ENCODE peak calls at places on chromosomes 12 and 14, in seven cellular contexts. N is A549, E is sigmoid colon, V is ovary, G is suprapubic skin, K is transverse colon, L is tibial nerve. X is an unnamed sample.

GRCh38 chr14:77882098-77882497 is 82.2 kb downstream of the ADCK1 start:
- DNase-seq in N (peak), E (no peak), V (no peak), G (no peak), K (peak), L (no peak), X (no peak)

GRCh38 chr12:98873823-98874222 is 228.7 kb downstream of the APAF1 start:
- DNase-seq in N (no peak), E (no peak), V (no peak), G (no peak), K (no peak), L (no peak), X (no peak)

GRCh38 chr14:51318777-51319176 is 78.7 kb downstream of the TMX1 start:
- DNase-seq in N (no peak), E (no peak), V (no peak), G (no peak), K (no peak), L (no peak), X (no peak)

GRCh38 chr14:61462566-61463195 is 141.3 kb downstream of the PRKCH start:
- DNase-seq in N (peak), E (no peak), V (no peak), G (no peak), K (no peak), L (no peak), X (no peak)

GRCh38 chr14:89025581-89026236 is 201.3 kb downstream of the TTC8 start:
- DNase-seq in N (no peak), E (no peak), V (no peak), G (peak), K (no peak), L (no peak), X (no peak)

GRCh38 chr12:67522222-67522621 is 126.3 kb upstream of the DYRK2 start:
- DNase-seq in N (no peak), E (no peak), V (no peak), G (no peak), K (no peak), L (no peak), X (no peak)

GRCh38 chr12:12513416-12514006 is 49.2 kb downstream of the DUSP16 start:
- DNase-seq in N (no peak), E (no peak), V (no peak), G (no peak), K (no peak), L (no peak), X (no peak)

GRCh38 chr12:75684678-75685620 is 173.5 kb upstream of the KRR1 start:
- DNase-seq in N (no peak), E (no peak), V (no peak), G (no peak), K (no peak), L (no peak), X (no peak)

GRCh38 chr14:94171208-94171607 is 2.9 kb upstream of the PPP4R4 start:
- DNase-seq in N (no peak), E (no peak), V (no peak), G (no peak), K (no peak), L (no peak), X (no peak)

GRCh38 chr12:90235642-90236041 is 527.0 kb upstream of the ATP2B1 start:
- DNase-seq in N (no peak), E (no peak), V (no peak), G (peak), K (no peak), L (no peak), X (no peak)

GRCh38 chr12:109706747-109707469 is 6.7 kb upstream of the FAM222A start:
- DNase-seq in N (no peak), E (no peak), V (no peak), G (no peak), K (peak), L (no peak), X (no peak)

GRCh38 chr12:97404549-97404948 is 58.1 kb upstream of the RMST start:
- DNase-seq in N (peak), E (no peak), V (no peak), G (no peak), K (no peak), L (peak), X (peak)

GRCh38 chr12:12529783-12530421 is 32.8 kb downstream of the DUSP16 start:
- DNase-seq in N (no peak), E (no peak), V (no peak), G (no peak), K (no peak), L (no peak), X (no peak)

GRCh38 chr12:78085562-78086182 is 255.0 kb downstream of the NAV3 start:
- DNase-seq in N (no peak), E (no peak), V (no peak), G (no peak), K (no peak), L (no peak), X (no peak)

GRCh38 chr14:24080888-24081738 is 9.8 kb downstream of the CPNE6 start:
- DNase-seq in N (peak), E (no peak), V (no peak), G (no peak), K (peak), L (no peak), X (peak)

GRCh38 chr14:94040247-94040646 is 14.1 kb downstream of the OTUB2 start:
- DNase-seq in N (no peak), E (no peak), V (no peak), G (no peak), K (no peak), L (no peak), X (no peak)

GRCh38 chr14:24079521-24080141 is 8.3 kb downstream of the CPNE6 start:
- DNase-seq in N (no peak), E (no peak), V (no peak), G (no peak), K (no peak), L (no peak), X (no peak)

GRCh38 chr12:87667378-87667777 is 361.8 kb downstream of the C12orf50 start:
- DNase-seq in N (peak), E (no peak), V (no peak), G (no peak), K (no peak), L (no peak), X (no peak)

GRCh38 chr12:50132505-50133135 is 20.6 kb downstream of the COX14 start:
- DNase-seq in N (no peak), E (no peak), V (no peak), G (no peak), K (no peak), L (peak), X (no peak)

GRCh38 chr14:67166450-67166853 is 22.8 kb upstream of the GARIN2 start:
- DNase-seq in N (peak), E (no peak), V (peak), G (no peak), K (peak), L (peak), X (no peak)

GRCh38 chr12:117100251-117100650 is 1.0 kb upstream of the TESC start:
- DNase-seq in N (peak), E (peak), V (no peak), G (no peak), K (no peak), L (no peak), X (no peak)

GRCh38 chr14:20327005-20327869 is 5.8 kb downstream of the CCNB1IP1 start:
- DNase-seq in N (peak), E (no peak), V (no peak), G (no peak), K (no peak), L (peak), X (no peak)

GRCh38 chr12:99959549-99960170 is 25.1 kb downstream of the ANKS1B start:
- DNase-seq in N (peak), E (no peak), V (no peak), G (no peak), K (no peak), L (no peak), X (no peak)

GRCh38 chr14:68666206-68666730 is 126.6 kb downstream of the ZFP36L1 start:
- DNase-seq in N (no peak), E (no peak), V (no peak), G (no peak), K (no peak), L (no peak), X (no peak)

GRCh38 chr12:25433581-25434325 is 119.3 kb downstream of the LMNTD1 start:
- DNase-seq in N (no peak), E (no peak), V (no peak), G (no peak), K (no peak), L (no peak), X (no peak)

GRCh38 chr12:6780573-6780972 is 8.3 kb downstream of the LAG3 start:
- DNase-seq in N (no peak), E (no peak), V (no peak), G (no peak), K (no peak), L (no peak), X (no peak)

GRCh38 chr12:181921-182320 is 32.0 kb downstream of the SLC6A12 start:
- DNase-seq in N (no peak), E (no peak), V (no peak), G (no peak), K (no peak), L (no peak), X (no peak)

GRCh38 chr14:91154851-91155625 is 41.2 kb downstream of the DGLUCY start:
- DNase-seq in N (peak), E (peak), V (peak), G (no peak), K (peak), L (peak), X (peak)

GRCh38 chr12:105399428-105400081 is 69.1 kb downstream of the C12orf75 start:
- DNase-seq in N (no peak), E (no peak), V (no peak), G (no peak), K (peak), L (no peak), X (no peak)

DNA sequence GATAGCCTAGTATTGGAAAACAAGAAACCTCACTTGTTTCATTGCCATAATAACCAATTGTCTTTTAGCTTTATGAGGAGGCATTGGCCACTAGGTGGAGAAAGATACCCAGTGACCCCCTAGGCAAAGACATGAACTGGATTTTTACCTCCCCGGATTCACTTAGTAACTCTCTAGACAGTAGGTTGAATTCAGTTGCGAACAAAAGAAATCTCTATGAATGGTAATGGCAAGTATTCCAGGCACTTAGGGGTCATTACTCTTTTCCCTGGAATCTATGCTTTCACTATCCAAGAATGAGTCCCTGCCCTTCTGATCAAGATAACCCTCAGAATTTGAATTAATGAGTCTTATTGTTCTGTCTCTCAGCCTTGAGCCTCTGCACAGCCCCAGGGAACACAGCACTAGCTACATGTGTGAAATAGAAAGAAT is 29.5 kb upstream of the RHOJ start:
- DNase-seq in N (peak), E (no peak), V (peak), G (no peak), K (no peak), L (peak), X (no peak)
- H3K27ac ChIP-seq in N (no peak), E (no peak), V (no peak), G (no peak), K (no peak), L (peak), X (no peak)

DNA sequence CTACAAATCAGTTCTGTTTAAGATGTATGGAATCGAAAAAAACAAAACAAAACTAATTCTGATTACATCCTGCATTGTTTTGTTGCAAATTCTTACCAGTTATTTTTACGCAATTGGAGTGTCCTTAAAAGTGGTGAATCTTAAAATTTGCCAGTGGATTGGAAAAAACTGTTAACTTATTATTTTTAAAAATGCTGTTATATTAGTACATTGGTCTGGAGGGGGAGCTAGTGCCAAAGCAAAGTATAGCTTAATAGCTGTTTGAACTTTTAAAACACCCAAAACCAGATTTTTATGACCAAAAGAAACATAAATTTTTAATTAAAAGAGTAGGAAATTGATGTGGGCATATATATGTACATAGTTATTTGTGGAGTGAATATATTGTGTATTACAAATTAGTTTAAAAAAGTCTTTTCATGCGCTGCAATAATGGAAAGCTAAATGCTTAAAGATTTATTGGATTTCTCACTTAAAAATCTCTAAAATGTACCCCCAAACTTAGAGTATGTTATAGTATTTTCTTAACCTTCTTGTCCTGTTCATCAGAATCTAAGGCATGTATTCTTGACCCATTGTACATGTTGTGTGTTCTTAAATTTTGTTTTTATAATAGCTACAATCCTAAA is 2.5 kb downstream of the FUT8 start:
- DNase-seq in N (peak), E (no peak), V (no peak), G (no peak), K (no peak), L (peak), X (no peak)
- TF ChIP-seq CTCF in N (peak), E (no peak), V (peak), G (peak), K (peak), L (peak), X (no peak)

GRCh38 chr12:121802843-121803698 is 738 bp upstream of the SETD1B start:
- DNase-seq in N (peak), E (peak), V (peak), G (peak), K (peak), L (peak), X (peak)
- TF ChIP-seq EP300 in N (no peak), E (no peak), V (no peak), G (no peak), K (no peak), L (peak), X (no peak)

GRCh38 chr12:9759680-9760592 is 765 bp downstream of the CD69 start:
- DNase-seq in N (no peak), E (no peak), V (no peak), G (no peak), K (no peak), L (no peak), X (no peak)

GRCh38 chr12:9761407-9761736 is 671 bp upstream of the CD69 start:
- DNase-seq in N (no peak), E (no peak), V (no peak), G (no peak), K (no peak), L (no peak), X (no peak)

GRCh38 chr12:9760699-9761406 is at the start of gene CD69:
- DNase-seq in N (no peak), E (no peak), V (no peak), G (no peak), K (peak), L (no peak), X (peak)

GRCh38 chr12:9762369-9762768 is 1.7 kb upstream of the CD69 start:
- DNase-seq in N (no peak), E (no peak), V (no peak), G (no peak), K (no peak), L (no peak), X (no peak)

GRCh38 chr12:9763025-9763424 is 2.3 kb upstream of the CD69 start:
- DNase-seq in N (no peak), E (no peak), V (no peak), G (no peak), K (no peak), L (no peak), X (no peak)
- H3K27ac ChIP-seq in N (no peak), E (no peak), V (no peak), G (no peak), K (no peak), L (no peak), X (no peak)

X was measured in stomach.